ENCODE peak calls at places on chromosomes 16 and 17, in ten cellular contexts. One of them, this sample, is unnamed.

GRCh38 chr16:89107209-89107582 is 13.5 kb downstream of the ACSF3 start:
- DNase-seq in BE2C: no peak
- DNase-seq in left ventricle myocardium inferior: no peak
- DNase-seq in esophagus squamous epithelium: no peak
- DNase-seq in PC-3: no peak
- DNase-seq in heart left ventricle: no peak
- DNase-seq in adrenal gland: peak; percentile 11
- DNase-seq in cardiac muscle cell: no peak
- DNase-seq in GM23338: no peak
- DNase-seq in stomach: no peak
- DNase-seq in this sample: no peak

GRCh38 chr17:7903154-7904103 is 12.7 kb downstream of the RNF227 start:
- DNase-seq in adrenal gland: peak; percentile 56
- DNase-seq in left ventricle myocardium inferior: no peak
- DNase-seq in GM23338: no peak
- DNase-seq in PC-3: peak; percentile 19
- DNase-seq in cardiac muscle cell: no peak
- DNase-seq in heart left ventricle: no peak
- DNase-seq in BE2C: no peak
- DNase-seq in esophagus squamous epithelium: no peak
- DNase-seq in stomach: no peak
- DNase-seq in this sample: no peak

GRCh38 chr16:80103463-80103862 is 437.3 kb upstream of the DYNLRB2 start:
- DNase-seq in cardiac muscle cell: no peak
- DNase-seq in adrenal gland: no peak
- DNase-seq in stomach: no peak
- DNase-seq in heart left ventricle: no peak
- DNase-seq in left ventricle myocardium inferior: no peak
- DNase-seq in esophagus squamous epithelium: no peak
- DNase-seq in GM23338: no peak
- DNase-seq in BE2C: no peak
- DNase-seq in PC-3: no peak
- DNase-seq in this sample: no peak

GRCh38 chr17:65362826-65363225 is 198.6 kb downstream of the AXIN2 start:
- DNase-seq in esophagus squamous epithelium: no peak
- DNase-seq in PC-3: peak; percentile 99
- DNase-seq in left ventricle myocardium inferior: no peak
- DNase-seq in stomach: no peak
- DNase-seq in adrenal gland: no peak
- DNase-seq in heart left ventricle: no peak
- DNase-seq in cardiac muscle cell: no peak
- DNase-seq in BE2C: no peak
- DNase-seq in GM23338: no peak
- DNase-seq in this sample: no peak

GRCh38 chr17:63495471-63495870 is 18.6 kb downstream of the ACE start:
- DNase-seq in BE2C: no peak
- DNase-seq in heart left ventricle: no peak
- DNase-seq in GM23338: no peak
- DNase-seq in adrenal gland: no peak
- DNase-seq in esophagus squamous epithelium: no peak
- DNase-seq in stomach: no peak
- DNase-seq in cardiac muscle cell: no peak
- DNase-seq in PC-3: no peak
- DNase-seq in left ventricle myocardium inferior: no peak
- DNase-seq in this sample: no peak

GRCh38 chr16:17499223-17499902 is 28.6 kb upstream of the XYLT1 start:
- DNase-seq in stomach: no peak
- DNase-seq in adrenal gland: no peak
- DNase-seq in heart left ventricle: no peak
- DNase-seq in esophagus squamous epithelium: no peak
- DNase-seq in GM23338: no peak
- DNase-seq in BE2C: no peak
- DNase-seq in PC-3: no peak
- DNase-seq in cardiac muscle cell: no peak
- DNase-seq in left ventricle myocardium inferior: no peak
- DNase-seq in this sample: no peak

GRCh38 chr17:73560661-73561060 is 83.6 kb downstream of the SDK2 start:
- DNase-seq in adrenal gland: no peak
- DNase-seq in heart left ventricle: no peak
- DNase-seq in PC-3: no peak
- DNase-seq in left ventricle myocardium inferior: no peak
- DNase-seq in esophagus squamous epithelium: no peak
- DNase-seq in GM23338: peak; percentile 64
- DNase-seq in stomach: no peak
- DNase-seq in BE2C: no peak
- DNase-seq in cardiac muscle cell: no peak
- DNase-seq in this sample: no peak

GRCh38 chr17:40648326-40648968 is 829 bp upstream of the SMARCE1 start:
- DNase-seq in esophagus squamous epithelium: no peak
- DNase-seq in left ventricle myocardium inferior: peak; percentile 24
- DNase-seq in heart left ventricle: no peak
- DNase-seq in BE2C: no peak
- DNase-seq in cardiac muscle cell: no peak
- DNase-seq in stomach: peak; percentile 37
- DNase-seq in GM23338: peak; percentile 55
- DNase-seq in adrenal gland: no peak
- DNase-seq in PC-3: no peak
- DNase-seq in this sample: peak; percentile 67

GRCh38 chr16:75806487-75806886 is 80.2 kb upstream of the CPHXL start:
- DNase-seq in PC-3: no peak
- DNase-seq in BE2C: no peak
- DNase-seq in cardiac muscle cell: no peak
- DNase-seq in heart left ventricle: no peak
- DNase-seq in left ventricle myocardium inferior: no peak
- DNase-seq in GM23338: peak; percentile 8
- DNase-seq in esophagus squamous epithelium: no peak
- DNase-seq in adrenal gland: no peak
- DNase-seq in stomach: no peak
- DNase-seq in this sample: no peak

GRCh38 chr16:48522041-48522440 is 87.9 kb downstream of the N4BP1 start:
- DNase-seq in esophagus squamous epithelium: no peak
- DNase-seq in GM23338: no peak
- DNase-seq in left ventricle myocardium inferior: no peak
- DNase-seq in cardiac muscle cell: no peak
- DNase-seq in PC-3: no peak
- DNase-seq in adrenal gland: no peak
- DNase-seq in heart left ventricle: no peak
- DNase-seq in BE2C: no peak
- DNase-seq in stomach: no peak
- DNase-seq in this sample: no peak

GRCh38 chr16:48511716-48512115 is 98.3 kb downstream of the N4BP1 start:
- DNase-seq in left ventricle myocardium inferior: no peak
- DNase-seq in BE2C: no peak
- DNase-seq in esophagus squamous epithelium: no peak
- DNase-seq in cardiac muscle cell: no peak
- DNase-seq in PC-3: no peak
- DNase-seq in heart left ventricle: no peak
- DNase-seq in stomach: no peak
- DNase-seq in GM23338: no peak
- DNase-seq in adrenal gland: no peak
- DNase-seq in this sample: no peak

GRCh38 chr16:48517493-48517892 is 92.5 kb downstream of the N4BP1 start:
- DNase-seq in stomach: no peak
- DNase-seq in BE2C: no peak
- DNase-seq in PC-3: no peak
- DNase-seq in left ventricle myocardium inferior: no peak
- DNase-seq in heart left ventricle: no peak
- DNase-seq in esophagus squamous epithelium: no peak
- DNase-seq in adrenal gland: no peak
- DNase-seq in cardiac muscle cell: no peak
- DNase-seq in GM23338: no peak
- DNase-seq in this sample: no peak
- H3K4me3 ChIP-seq in stomach: no peak overlapping the region
- H3K4me3 ChIP-seq in BE2C: no peak overlapping the region
- H3K4me3 ChIP-seq in PC-3: no peak overlapping the region
- H3K4me3 ChIP-seq in left ventricle myocardium inferior: no peak overlapping the region
- H3K4me3 ChIP-seq in heart left ventricle: no peak overlapping the region
- H3K4me3 ChIP-seq in esophagus squamous epithelium: no peak overlapping the region
- H3K4me3 ChIP-seq in adrenal gland: no peak overlapping the region
- H3K4me3 ChIP-seq in cardiac muscle cell: no peak overlapping the region
- H3K4me3 ChIP-seq in GM23338: no peak overlapping the region
- H3K4me3 ChIP-seq in this sample: no peak overlapping the region

DNA sequence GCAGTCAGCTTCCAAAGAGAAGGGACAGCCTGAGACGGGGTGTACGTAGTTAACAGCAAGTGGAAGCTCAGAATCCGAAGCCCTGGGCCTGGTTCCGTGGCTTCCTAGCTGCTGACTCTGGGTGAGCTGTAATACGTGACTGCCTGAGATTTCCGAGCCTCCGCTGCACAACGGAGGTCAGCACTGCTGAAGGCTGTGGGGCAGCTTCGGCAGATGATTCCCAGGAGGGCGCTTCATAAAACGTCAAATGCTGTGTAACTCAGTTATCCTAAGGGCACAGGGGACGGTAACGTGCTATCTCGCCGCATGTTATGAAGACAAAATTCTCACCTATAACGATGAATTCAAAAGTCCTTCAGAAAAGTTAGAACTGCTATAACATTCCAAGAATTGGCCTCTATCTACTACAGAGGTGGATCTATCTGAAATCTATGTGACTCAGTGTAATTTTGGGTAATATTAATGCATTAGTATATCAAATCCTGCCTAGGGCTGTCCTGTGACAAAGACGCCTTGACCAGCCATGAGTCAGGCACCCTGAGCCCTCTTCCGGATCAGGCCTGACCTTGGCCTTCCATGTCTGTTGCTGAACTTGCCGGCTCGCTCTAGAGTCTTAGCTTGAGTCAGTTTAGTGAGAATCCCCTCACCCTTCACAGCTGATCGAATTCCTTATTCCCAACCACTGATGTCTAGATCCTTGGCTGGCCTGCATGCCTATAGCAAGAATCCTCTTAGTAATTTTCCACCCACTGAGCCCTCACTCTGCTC is 43.5 kb downstream of the MARF1 start:
- DNase-seq in cardiac muscle cell: no peak
- DNase-seq in GM23338: no peak
- DNase-seq in adrenal gland: peak; percentile 82
- DNase-seq in heart left ventricle: no peak
- DNase-seq in left ventricle myocardium inferior: no peak
- DNase-seq in stomach: no peak
- DNase-seq in BE2C: no peak
- DNase-seq in PC-3: peak; percentile 7
- DNase-seq in esophagus squamous epithelium: no peak
- DNase-seq in this sample: no peak
- H3K27me3 ChIP-seq in cardiac muscle cell: no peaks in the 10 kb centered on the region
- H3K27me3 ChIP-seq in GM23338: no peaks in the 10 kb centered on the region
- H3K27me3 ChIP-seq in adrenal gland: no peaks in the 10 kb centered on the region
- H3K27me3 ChIP-seq in heart left ventricle: no peaks in the 10 kb centered on the region
- H3K27me3 ChIP-seq in left ventricle myocardium inferior: no peaks in the 10 kb centered on the region
- H3K27me3 ChIP-seq in stomach: no peaks in the 10 kb centered on the region
- H3K27me3 ChIP-seq in BE2C: no peaks in the 10 kb centered on the region
- H3K27me3 ChIP-seq in PC-3: no peaks in the 10 kb centered on the region
- H3K27me3 ChIP-seq in esophagus squamous epithelium: no peaks in the 10 kb centered on the region
- H3K27me3 ChIP-seq in this sample: no peaks in the 10 kb centered on the region

DNA sequence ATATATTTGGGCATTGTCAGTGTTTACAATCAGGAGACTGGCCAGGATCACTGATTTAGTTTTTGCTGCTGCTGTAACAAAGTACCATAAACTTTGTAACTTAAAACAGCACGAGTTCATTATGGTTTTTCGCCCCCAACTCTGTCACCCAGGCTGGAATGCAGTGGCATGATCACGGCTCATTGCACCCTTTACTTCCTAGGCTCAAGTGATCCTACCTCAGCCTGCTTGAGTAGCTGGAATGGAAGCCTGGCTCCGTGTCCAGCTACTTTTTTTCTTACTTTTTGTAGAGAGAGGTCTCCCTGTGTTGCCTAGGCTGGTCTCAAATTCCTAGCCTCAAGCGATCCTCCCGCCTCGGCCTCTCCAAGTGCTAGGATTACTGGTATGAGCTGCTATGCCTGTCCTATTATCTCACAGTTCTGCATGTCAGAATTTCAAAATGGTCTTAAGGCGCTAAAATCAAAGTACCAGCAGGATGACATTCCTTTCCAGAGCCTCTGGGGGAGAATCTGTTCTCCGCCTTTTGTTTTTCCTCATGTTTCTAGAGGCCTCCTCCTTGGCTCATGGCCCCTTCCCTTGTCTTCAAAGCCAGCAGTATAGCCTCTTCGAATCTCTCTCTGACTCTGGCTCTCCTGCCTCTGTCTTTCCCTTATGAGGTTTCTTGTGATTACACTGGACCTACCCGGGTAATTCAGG is 10.0 kb upstream of the PRM1 start:
- DNase-seq in left ventricle myocardium inferior: no peak
- DNase-seq in adrenal gland: no peak
- DNase-seq in GM23338: peak; percentile 51
- DNase-seq in stomach: no peak
- DNase-seq in cardiac muscle cell: peak; percentile 39
- DNase-seq in heart left ventricle: no peak
- DNase-seq in BE2C: no peak
- DNase-seq in PC-3: no peak
- DNase-seq in esophagus squamous epithelium: no peak
- DNase-seq in this sample: no peak
- H3K4me1 ChIP-seq in left ventricle myocardium inferior: no peaks in the 10 kb centered on the region
- H3K4me1 ChIP-seq in adrenal gland: no peaks in the 10 kb centered on the region
- H3K4me1 ChIP-seq in GM23338: peaks cover 4% of the 10 kb centered on the region
- H3K4me1 ChIP-seq in stomach: peaks cover 2% of the 10 kb centered on the region
- H3K4me1 ChIP-seq in cardiac muscle cell: peaks cover 2% of the 10 kb centered on the region
- H3K4me1 ChIP-seq in heart left ventricle: no peaks in the 10 kb centered on the region
- H3K4me1 ChIP-seq in BE2C: no peaks in the 10 kb centered on the region
- H3K4me1 ChIP-seq in PC-3: no peaks in the 10 kb centered on the region
- H3K4me1 ChIP-seq in esophagus squamous epithelium: no peaks in the 10 kb centered on the region
- H3K4me1 ChIP-seq in this sample: no peaks in the 10 kb centered on the region

GRCh38 chr16:81601008-81601428 is 156.4 kb downstream of the CMIP start:
- DNase-seq in PC-3: peak; percentile 60
- DNase-seq in left ventricle myocardium inferior: no peak
- DNase-seq in GM23338: no peak
- DNase-seq in heart left ventricle: no peak
- DNase-seq in BE2C: no peak
- DNase-seq in adrenal gland: peak; percentile 30
- DNase-seq in esophagus squamous epithelium: no peak
- DNase-seq in stomach: no peak
- DNase-seq in cardiac muscle cell: peak; percentile 70
- DNase-seq in this sample: no peak
- H3K4me3 ChIP-seq in PC-3: no peak overlapping the region
- H3K4me3 ChIP-seq in left ventricle myocardium inferior: no peak overlapping the region
- H3K4me3 ChIP-seq in GM23338: no peak overlapping the region
- H3K4me3 ChIP-seq in heart left ventricle: no peak overlapping the region
- H3K4me3 ChIP-seq in BE2C: no peak overlapping the region
- H3K4me3 ChIP-seq in adrenal gland: no peak overlapping the region
- H3K4me3 ChIP-seq in esophagus squamous epithelium: no peak overlapping the region
- H3K4me3 ChIP-seq in stomach: no peak overlapping the region
- H3K4me3 ChIP-seq in cardiac muscle cell: no peak overlapping the region
- H3K4me3 ChIP-seq in this sample: no peak overlapping the region

DNA sequence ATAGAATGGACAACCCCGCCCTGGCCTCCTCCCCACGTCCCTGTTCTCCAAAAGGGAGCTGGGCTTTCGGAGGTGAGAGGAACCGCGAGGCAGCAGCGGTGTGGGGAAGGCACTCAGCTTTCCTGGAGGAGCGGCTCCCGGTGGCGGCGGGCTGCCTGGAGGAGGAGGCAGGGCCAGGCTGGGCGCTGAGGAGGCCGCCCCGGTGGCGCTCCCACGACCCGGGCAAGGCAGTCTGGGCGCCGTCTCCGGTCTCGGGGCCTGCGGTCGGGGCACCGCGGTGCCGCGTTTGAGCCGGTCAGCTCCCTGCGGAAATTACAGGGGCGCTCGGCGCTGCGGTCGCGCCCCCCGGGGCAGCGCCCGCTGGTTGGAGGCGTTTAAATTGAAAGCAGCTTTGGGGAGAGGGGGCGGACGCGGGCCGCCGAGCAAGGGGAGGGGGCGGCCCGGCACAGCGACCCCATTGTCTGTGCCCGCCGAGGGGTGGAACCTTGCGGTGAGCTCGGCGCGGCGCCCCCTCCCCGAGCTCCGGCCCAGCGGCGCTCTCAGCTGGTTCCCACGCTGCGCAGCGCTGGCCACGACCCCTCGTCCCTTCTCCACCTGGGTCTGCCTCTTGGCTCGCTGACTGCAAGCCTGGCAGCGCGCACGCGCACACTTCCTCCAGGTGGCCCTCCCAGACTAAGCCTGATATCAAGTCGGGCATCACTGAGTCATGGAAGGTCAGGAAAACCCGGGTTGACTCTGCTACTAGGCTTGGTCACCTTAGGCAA is 58.7 kb upstream of the DLX4 start:
- DNase-seq in esophagus squamous epithelium: no peak
- DNase-seq in BE2C: peak; percentile 48
- DNase-seq in heart left ventricle: no peak
- DNase-seq in adrenal gland: no peak
- DNase-seq in left ventricle myocardium inferior: no peak
- DNase-seq in GM23338: peak; percentile 78
- DNase-seq in cardiac muscle cell: no peak
- DNase-seq in stomach: peak; percentile 59
- DNase-seq in PC-3: peak; percentile 79
- DNase-seq in this sample: peak; percentile 11
- H3K27me3 ChIP-seq in esophagus squamous epithelium: peaks cover 98% of the 10 kb centered on the region
- H3K27me3 ChIP-seq in BE2C: peaks cover 19% of the 10 kb centered on the region
- H3K27me3 ChIP-seq in heart left ventricle: peaks cover 63% of the 10 kb centered on the region
- H3K27me3 ChIP-seq in adrenal gland: peaks cover 48% of the 10 kb centered on the region
- H3K27me3 ChIP-seq in left ventricle myocardium inferior: peaks cover 96% of the 10 kb centered on the region
- H3K27me3 ChIP-seq in GM23338: peaks cover 81% of the 10 kb centered on the region
- H3K27me3 ChIP-seq in cardiac muscle cell: peaks cover 69% of the 10 kb centered on the region
- H3K27me3 ChIP-seq in stomach: peaks cover 18% of the 10 kb centered on the region
- H3K27me3 ChIP-seq in PC-3: no peaks in the 10 kb centered on the region
- H3K27me3 ChIP-seq in this sample: peaks cover 44% of the 10 kb centered on the region